ENCODE peak calls at places on chromosomes 5 and 9, in six cellular contexts. Q is IMR-90, E is mesenchymal stem cell, A is H1, D is trophoblast cell, L is H9. P is an unnamed sample.

GRCh38 chr5:21711854-21712752 is 1141.0 kb downstream of the CDH12 start:
- DNase-seq in A (no peak), E (no peak), D (peak), L (no peak), Q (peak), P (no peak)

GRCh38 chr9:29230931-29231330 is 1657.7 kb upstream of the C9orf72 start:
- DNase-seq in E (peak), D (no peak), L (no peak), Q (no peak), A (no peak), P (no peak)

GRCh38 chr9:86079421-86080111 is 19.8 kb downstream of the GOLM1 start:
- DNase-seq in D (peak), E (no peak), Q (no peak), L (no peak), A (no peak), P (no peak)

GRCh38 chr5:147073098-147073497 is 161.7 kb upstream of the STK32A start:
- DNase-seq in D (no peak), A (no peak), Q (no peak), L (no peak), E (no peak), P (no peak)

GRCh38 chr5:110757118-110757729 is 18.4 kb downstream of the SLC25A46 start:
- DNase-seq in E (peak), L (no peak), A (no peak), Q (peak), D (peak), P (peak)

GRCh38 chr9:70021026-70021571 is 22.5 kb upstream of the MAMDC2 start:
- DNase-seq in E (peak), A (no peak), D (no peak), L (no peak), Q (peak), P (no peak)

GRCh38 chr9:12819436-12820185 is 44.8 kb downstream of the LURAP1L start:
- DNase-seq in L (peak), D (peak), E (no peak), A (peak), Q (no peak), P (no peak)

GRCh38 chr9:82091610-82092009 is 103.0 kb downstream of the SPATA31D1 start:
- DNase-seq in L (no peak), E (no peak), Q (no peak), A (no peak), D (no peak), P (no peak)

GRCh38 chr5:150264667-150265603 is 24.6 kb downstream of the CAMK2A start:
- DNase-seq in E (no peak), D (no peak), Q (no peak), L (no peak), A (no peak), P (no peak)

GRCh38 chr5:138654281-138654867 is 79.2 kb upstream of the HSPA9 start:
- DNase-seq in Q (peak), A (no peak), E (peak), L (no peak), D (no peak), P (no peak)

GRCh38 chr9:93120846-93121315 is 13.2 kb downstream of the NINJ1 start:
- DNase-seq in L (peak), D (no peak), E (no peak), Q (no peak), A (no peak), P (no peak)

GRCh38 chr5:157857821-157858526 is 971 bp downstream of the CLINT1 start:
- DNase-seq in E (peak), D (no peak), A (no peak), Q (peak), L (no peak), P (no peak)

GRCh38 chr9:23768861-23769260 is 57.2 kb downstream of the ELAVL2 start:
- DNase-seq in E (no peak), L (no peak), Q (no peak), D (no peak), A (no peak), P (no peak)

GRCh38 chr5:42632501-42632900 is 124.1 kb upstream of the CCDC152 start:
- DNase-seq in L (no peak), E (no peak), A (no peak), D (no peak), Q (no peak), P (no peak)

GRCh38 chr9:130402645-130403440 is 41.9 kb upstream of the ASS1 start:
- DNase-seq in E (no peak), L (no peak), A (no peak), D (no peak), Q (no peak), P (no peak)

GRCh38 chr9:130398487-130399240 is 46.1 kb upstream of the ASS1 start:
- DNase-seq in Q (no peak), E (no peak), A (no peak), L (no peak), D (no peak), P (no peak)

GRCh38 chr9:130399768-130400167 is 45.0 kb upstream of the ASS1 start:
- DNase-seq in E (no peak), Q (no peak), D (no peak), L (no peak), A (no peak), P (no peak)

GRCh38 chr9:130402243-130402642 is 42.5 kb upstream of the ASS1 start:
- DNase-seq in D (no peak), E (no peak), A (no peak), Q (no peak), L (no peak), P (no peak)

GRCh38 chr9:130400870-130401269 is 43.9 kb upstream of the ASS1 start:
- DNase-seq in L (no peak), E (no peak), A (no peak), Q (no peak), D (no peak), P (no peak)
- H3K14ac ChIP-seq in L (no peak), E (no peak), A (no peak), Q (no peak), D (no peak), P (no peak)

GRCh38 chr9:37928552-37929430 is 24.9 kb upstream of the SLC25A51 start:
- DNase-seq in L (no peak), Q (no peak), A (no peak), E (no peak), D (no peak), P (no peak)
- H4K91ac ChIP-seq in L (no peak), Q (no peak), A (no peak), E (no peak), D (no peak), P (peak)

GRCh38 chr5:126744842-126745241 is 32.1 kb upstream of the LMNB1 start:
- DNase-seq in L (no peak), A (no peak), Q (no peak), E (no peak), D (peak), P (no peak)
- H2BK120ac ChIP-seq in L (no peak), A (no peak), Q (no peak), E (no peak), D (no peak), P (no peak)

GRCh38 chr9:130448035-130448624 is 3.4 kb downstream of the ASS1 start:
- DNase-seq in L (no peak), E (peak), A (no peak), Q (peak), D (no peak), P (no peak)
- H3K14ac ChIP-seq in L (peak), E (no peak), A (no peak), Q (peak), D (no peak), P (no peak)

GRCh38 chr5:93189707-93190120 is 391.3 kb downstream of the NR2F1-AS1 start:
- DNase-seq in E (peak), D (peak), Q (peak), L (no peak), A (no peak), P (no peak)

GRCh38 chr5:93191016-93191415 is 390.0 kb downstream of the NR2F1-AS1 start:
- DNase-seq in A (no peak), L (no peak), D (no peak), Q (no peak), E (no peak), P (peak)

GRCh38 chr5:93188876-93189485 is 392.0 kb downstream of the NR2F1-AS1 start:
- DNase-seq in L (no peak), A (no peak), Q (no peak), D (no peak), E (peak), P (no peak)

GRCh38 chr5:93184041-93184440 is 397.0 kb downstream of the NR2F1-AS1 start:
- DNase-seq in L (no peak), E (no peak), D (no peak), A (no peak), Q (no peak), P (no peak)

GRCh38 chr5:93186031-93186682 is 394.9 kb downstream of the NR2F1-AS1 start:
- DNase-seq in L (no peak), Q (peak), A (no peak), D (no peak), E (no peak), P (no peak)
- H4K91ac ChIP-seq in L (no peak), Q (peak), A (no peak), D (no peak), E (no peak), P (no peak)

DNA sequence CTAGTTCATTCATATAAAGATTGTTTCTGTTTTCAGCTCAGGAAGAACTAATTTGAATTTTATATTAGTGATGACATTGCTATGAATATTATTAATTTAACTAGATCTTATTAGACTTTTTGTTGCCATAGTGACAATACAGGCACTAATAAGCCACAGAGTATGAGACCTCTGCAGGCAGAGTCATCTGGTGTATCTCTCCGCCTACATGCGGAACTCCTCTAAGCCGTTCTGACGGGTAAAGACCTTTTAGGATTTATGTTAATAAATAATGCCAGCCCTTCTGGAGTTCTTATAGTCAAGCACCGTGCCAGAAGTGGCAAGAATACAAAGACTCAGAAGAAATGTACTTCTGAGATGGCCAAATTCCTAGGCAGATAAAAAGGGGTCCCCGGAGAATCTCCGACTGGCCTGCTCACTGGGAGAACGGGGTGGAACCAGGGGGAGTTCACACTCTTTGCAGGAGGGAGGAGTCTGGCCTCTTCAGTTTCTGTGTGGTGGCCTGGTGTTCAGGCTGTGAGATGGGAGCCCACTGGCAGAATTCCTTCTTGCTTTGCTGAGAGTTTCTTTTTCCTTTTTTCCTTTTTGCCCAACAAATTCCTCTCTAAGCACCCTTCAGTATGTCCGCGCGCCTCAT is 85.1 kb upstream of the IL12B start:
- DNase-seq in L (no peak), Q (no peak), A (no peak), D (no peak), E (no peak), P (no peak)
- H2BK120ac ChIP-seq in L (no peak), Q (no peak), A (no peak), D (no peak), E (no peak), P (no peak)

DNA sequence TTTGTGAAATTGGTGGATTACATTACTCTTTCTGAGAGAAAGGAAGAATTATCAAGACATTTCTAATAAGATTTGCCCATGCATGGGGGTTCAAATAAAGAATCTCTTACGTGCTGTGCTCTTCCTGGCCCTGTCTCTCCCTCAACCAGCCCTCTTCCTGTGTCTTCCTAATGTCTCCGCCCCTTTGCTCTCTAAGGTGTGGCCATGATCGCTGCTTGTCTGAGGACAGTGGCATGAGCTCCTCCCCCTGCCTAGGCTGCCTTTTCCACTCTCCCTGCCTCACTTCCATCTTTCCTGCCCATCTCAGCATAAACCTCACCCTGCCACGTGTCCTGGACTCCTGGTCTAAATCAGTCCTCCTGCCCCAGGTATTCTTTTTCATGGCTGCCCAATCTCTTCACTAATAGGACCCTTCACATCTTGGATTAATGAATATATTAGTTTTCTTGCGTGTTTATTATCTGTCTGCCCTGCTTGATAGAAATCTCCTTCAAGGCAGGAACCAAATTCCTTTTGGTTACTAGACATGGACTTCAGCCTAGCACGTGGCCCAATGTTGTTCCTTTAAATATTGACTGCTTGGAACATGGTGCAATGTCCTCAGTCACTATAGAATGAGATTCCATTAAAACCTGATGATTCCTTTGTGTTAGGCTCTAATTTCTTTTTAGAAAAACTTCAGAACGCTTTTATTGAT is 122.3 kb downstream of the MTRR start:
- DNase-seq in L (peak), A (no peak), D (no peak), E (no peak), Q (no peak), P (no peak)
- H3K14ac ChIP-seq in L (no peak), A (no peak), D (no peak), E (no peak), Q (no peak), P (no peak)

P was measured in neuronal stem cell.